ENCODE peak calls at places on chromosomes 13 and 19, in seven cellular contexts. T is GM23338, F is HFF-Myc, I is cardiac fibroblast, K is upper lobe of right lung, Q is epithelial cell of esophagus, U is dorsolateral prefrontal cortex. J is an unnamed sample.

GRCh38 chr13:98141938-98142426 is 912 bp upstream of the FARP1 start:
- DNase-seq in K (no peak), U (no peak), T (peak; percentile 66), Q (no peak), F (no peak), I (no peak), J (no peak)

GRCh38 chr19:7373862-7374261 is 25.1 kb downstream of the ARHGEF18 start:
- DNase-seq in I (no peak), T (no peak), Q (peak; percentile 38), U (no peak), K (no peak), F (no peak), J (no peak)

GRCh38 chr13:111210488-111210887 is 95.4 kb downstream of the ARHGEF7 start:
- DNase-seq in T (no peak), U (no peak), K (peak; percentile 81), Q (peak; percentile 39), F (no peak), I (peak; percentile 88), J (peak; percentile 91)

GRCh38 chr13:28623782-28624706 is 34.9 kb upstream of the POMP start:
- DNase-seq in U (peak; percentile 84), Q (no peak), I (peak; percentile 32), T (no peak), K (no peak), F (no peak), J (no peak)

GRCh38 chr19:55647732-55648656 is at the start of gene CCDC106:
- DNase-seq in K (peak; percentile 86), I (peak; percentile 86), T (peak; percentile 96), U (peak; percentile 80), Q (peak; percentile 65), F (no peak), J (peak; percentile 77)

GRCh38 chr19:5054551-5055456 is 85.9 kb downstream of the KDM4B start:
- DNase-seq in I (no peak), K (no peak), U (peak; percentile 57), T (no peak), Q (no peak), F (no peak), J (no peak)

GRCh38 chr13:52786747-52787146 is 47.1 kb upstream of the CNMD start:
- DNase-seq in I (no peak), F (no peak), K (no peak), T (no peak), U (peak; percentile 3), Q (no peak), J (no peak)

GRCh38 chr13:100454876-100455275 is 133.7 kb downstream of the GGACT start:
- DNase-seq in I (peak; percentile 35), T (no peak), F (peak; percentile 29), Q (peak; percentile 86), K (no peak), U (no peak), J (peak; percentile 71)

GRCh38 chr19:53192771-53193533 is at the start of gene ZNF665:
- DNase-seq in K (peak; percentile 95), F (no peak), U (peak; percentile 87), Q (peak; percentile 88), T (peak; percentile 95), I (peak; percentile 89), J (peak; percentile 89)

GRCh38 chr13:28679628-28680027 is 20.7 kb downstream of the POMP start:
- DNase-seq in Q (peak; percentile 20), F (no peak), U (no peak), I (peak; percentile 42), T (peak; percentile 42), K (no peak), J (peak; percentile 30)

GRCh38 chr19:584240-585001 is 5.3 kb upstream of the HCN2 start:
- DNase-seq in K (peak; percentile 77), I (peak; percentile 61), U (peak; percentile 42), F (no peak), Q (peak; percentile 32), T (peak; percentile 81), J (peak; percentile 47)

GRCh38 chr13:73248711-73249580 is 190.1 kb downstream of the KLF5 start:
- DNase-seq in T (peak; percentile 18), F (no peak), U (no peak), I (peak; percentile 23), K (no peak), Q (peak; percentile 95), J (no peak)

GRCh38 chr19:29623726-29624488 is 17.8 kb downstream of the POP4 start:
- DNase-seq in K (no peak), I (no peak), F (no peak), Q (no peak), U (no peak), T (no peak), J (no peak)

GRCh38 chr19:12994701-12995595 is at the start of gene NFIX:
- DNase-seq in Q (peak; percentile 58), U (peak; percentile 42), K (peak; percentile 87), F (no peak), I (peak; percentile 78), T (peak; percentile 60), J (peak; percentile 64)

GRCh38 chr13:114128624-114129522 is 3.5 kb downstream of the RASA3 start:
- DNase-seq in K (peak; percentile 86), I (peak; percentile 89), F (no peak), Q (peak; percentile 53), U (no peak), T (no peak), J (peak; percentile 94)

GRCh38 chr19:49593233-49594113 is 2.5 kb downstream of the PRR12 start:
- DNase-seq in I (peak; percentile 94), F (peak; percentile 79), Q (peak; percentile 96), U (peak; percentile 95), T (peak; percentile 99), K (peak; percentile 96), J (peak; percentile 91)

GRCh38 chr13:42275098-42275471 is 3.1 kb downstream of the AKAP11 start:
- DNase-seq in U (no peak), K (no peak), T (no peak), F (no peak), Q (no peak), I (no peak), J (no peak)

GRCh38 chr19:49830766-49831165 is 12.7 kb downstream of the MED25 start:
- DNase-seq in T (no peak), K (no peak), U (no peak), F (no peak), I (no peak), Q (no peak), J (no peak)

GRCh38 chr19:5099822-5100221 is 130.9 kb downstream of the KDM4B start:
- DNase-seq in Q (no peak), I (no peak), T (no peak), K (no peak), F (no peak), U (no peak), J (no peak)

GRCh38 chr13:42113478-42113877 is 65.0 kb downstream of the DGKH start:
- DNase-seq in F (no peak), Q (no peak), I (no peak), K (no peak), U (peak; percentile 20), T (no peak), J (no peak)

GRCh38 chr13:75850915-75851314 is 214.8 kb downstream of the LMO7 start:
- DNase-seq in U (no peak), K (no peak), F (no peak), Q (no peak), I (no peak), T (no peak), J (no peak)

GRCh38 chr19:34994643-34995471 is 5.3 kb upstream of the GRAMD1A start:
- DNase-seq in Q (no peak), I (no peak), K (peak; percentile 80), T (no peak), U (no peak), F (no peak), J (no peak)

GRCh38 chr13:52677823-52678222 is 25.2 kb downstream of the SUGT1 start:
- DNase-seq in T (no peak), U (no peak), Q (no peak), F (no peak), K (no peak), I (no peak), J (no peak)

DNA sequence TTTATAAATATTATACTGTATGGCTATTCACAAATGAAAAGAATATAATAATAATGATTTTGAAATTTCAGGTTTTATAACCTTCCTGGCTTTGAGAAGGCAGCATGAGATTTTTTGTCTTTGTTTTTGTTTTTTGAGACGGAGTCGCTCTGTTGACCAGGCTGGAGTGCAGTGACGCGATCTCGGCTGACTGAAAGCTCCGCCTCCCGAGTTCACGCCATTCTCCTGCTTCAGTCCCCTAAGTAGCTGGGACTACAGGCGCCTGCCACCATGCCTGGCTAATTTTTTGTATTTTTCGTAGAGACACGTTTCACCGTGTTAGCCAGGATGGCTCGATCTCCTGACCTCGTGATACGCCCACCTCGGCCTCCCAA is 64.1 kb downstream of the ZNF429 start:
- DNase-seq in T (no peak), U (peak; percentile 61), Q (peak; percentile 6), F (no peak), K (peak; percentile 80), I (peak; percentile 38), J (no peak)
- H3K4me3 ChIP-seq in T (no peak overlapping the region), U (peak overlapping the region; percentile 58), Q (no peak overlapping the region), F (no peak overlapping the region), K (peak overlapping the region; percentile 53), I (no peak overlapping the region), J (no peak overlapping the region)

GRCh38 chr13:70842062-70842644 is 733.9 kb upstream of the KLHL1 start:
- DNase-seq in Q (peak; percentile 4), I (no peak), K (no peak), T (no peak), U (no peak), F (no peak), J (no peak)
- TF ChIP-seq CTCF in Q (no peak), I (no peak), K (no peak), T (no peak), U (no peak), F (no peak), J (no peak)

DNA sequence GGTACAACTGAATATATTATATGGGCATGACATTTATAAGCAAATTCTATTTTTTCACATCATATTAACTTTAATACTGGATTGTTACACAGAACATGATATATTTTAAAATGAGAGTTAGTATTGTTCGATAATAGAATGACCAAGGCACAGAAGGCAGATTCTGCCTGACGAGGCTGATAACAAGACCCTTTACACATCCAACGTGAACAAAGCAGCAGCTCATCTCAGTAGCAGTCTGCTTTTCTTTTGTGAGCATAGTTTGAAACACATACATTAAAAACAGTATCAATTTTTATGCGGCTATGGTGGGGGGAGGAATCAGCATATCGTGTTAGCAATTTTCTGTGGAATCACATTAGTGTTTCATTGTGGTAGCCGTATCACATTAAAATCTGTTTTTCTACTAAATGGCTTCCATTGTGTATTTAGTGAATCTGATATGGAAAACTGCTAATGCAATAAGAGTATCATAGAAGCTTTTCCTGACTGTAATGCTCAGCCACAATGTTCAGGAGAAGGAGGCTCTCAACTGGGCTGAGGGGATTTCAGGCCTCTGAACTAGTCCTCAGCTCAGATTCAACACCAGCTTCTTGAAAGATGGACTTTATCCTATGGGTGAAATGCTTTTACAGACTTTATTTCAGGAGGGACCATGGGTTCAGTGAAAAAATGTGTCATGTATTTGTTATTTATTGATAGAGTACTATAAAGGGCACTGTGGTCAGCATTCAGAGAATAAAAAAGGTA is 4.0 kb downstream of the SMAD9 start:
- DNase-seq in U (no peak), I (no peak), Q (no peak), T (no peak), F (no peak), K (no peak), J (no peak)
- H3K4me3 ChIP-seq in U (no peak overlapping the region), I (no peak overlapping the region), Q (no peak overlapping the region), T (no peak overlapping the region), F (no peak overlapping the region), K (no peak overlapping the region), J (no peak overlapping the region)

DNA sequence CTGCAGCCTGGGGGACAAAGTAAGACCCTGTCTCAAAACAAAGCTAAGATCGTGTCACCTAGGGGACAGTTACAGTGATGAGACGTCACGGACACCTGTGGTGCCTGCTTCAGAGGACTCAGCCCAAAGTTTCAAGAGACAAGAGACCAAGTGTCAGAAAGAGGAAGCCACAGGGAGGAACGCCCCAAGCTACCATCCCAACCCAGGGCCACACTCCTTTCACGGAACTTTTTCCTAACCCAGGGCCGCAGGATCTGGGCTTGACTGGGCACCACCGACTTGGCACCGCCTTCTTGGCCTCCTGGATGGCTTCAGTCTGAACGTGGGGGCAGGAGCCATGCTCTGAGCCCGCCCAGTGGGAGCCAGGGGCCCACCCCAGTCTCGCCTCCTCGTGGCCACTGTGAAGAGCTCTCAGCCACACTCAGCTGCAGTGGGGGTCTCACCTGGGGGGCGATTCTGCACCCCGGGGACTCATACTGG is 8.5 kb downstream of the MOB3A start:
- DNase-seq in T (no peak), I (no peak), U (no peak), Q (no peak), F (no peak), K (no peak), J (no peak)
- TF ChIP-seq CTCF in T (no peak), I (no peak), U (no peak), Q (no peak), F (no peak), K (no peak), J (no peak)